ENCODE peak calls at places on chromosomes 6 and 20, in five cellular contexts. One of them, this sample, is unnamed.

GRCh38 chr20:6685181-6685582 is 82.3 kb upstream of the BMP2 start:
- DNase-seq in Right ventricle myocardium inferior: no peak
- DNase-seq in posterior vena cava: no peak
- DNase-seq in fibroblast of mammary gland: peak
- DNase-seq in mucosa of gallbladder: no peak
- DNase-seq in this sample: no peak

GRCh38 chr6:25963426-25964123 is 973 bp downstream of the TRIM38 start:
- DNase-seq in Right ventricle myocardium inferior: no peak
- DNase-seq in posterior vena cava: no peak
- DNase-seq in fibroblast of mammary gland: peak
- DNase-seq in mucosa of gallbladder: no peak
- DNase-seq in this sample: no peak

GRCh38 chr20:38973107-38973506 is 11.0 kb downstream of the DHX35 start:
- DNase-seq in Right ventricle myocardium inferior: no peak
- DNase-seq in posterior vena cava: no peak
- DNase-seq in fibroblast of mammary gland: no peak
- DNase-seq in mucosa of gallbladder: no peak
- DNase-seq in this sample: no peak

GRCh38 chr20:56223352-56223751 is 25.2 kb upstream of the MC3R start:
- DNase-seq in Right ventricle myocardium inferior: no peak
- DNase-seq in posterior vena cava: no peak
- DNase-seq in fibroblast of mammary gland: no peak
- DNase-seq in mucosa of gallbladder: no peak
- DNase-seq in this sample: no peak

GRCh38 chr6:22062807-22063408 is 233.9 kb downstream of the PRL start:
- DNase-seq in Right ventricle myocardium inferior: no peak
- DNase-seq in posterior vena cava: no peak
- DNase-seq in fibroblast of mammary gland: no peak
- DNase-seq in mucosa of gallbladder: no peak
- DNase-seq in this sample: peak

GRCh38 chr6:134166529-134167221 is 114.3 kb upstream of the SLC2A12 start:
- DNase-seq in Right ventricle myocardium inferior: no peak
- DNase-seq in posterior vena cava: no peak
- DNase-seq in fibroblast of mammary gland: peak
- DNase-seq in mucosa of gallbladder: peak
- DNase-seq in this sample: no peak

GRCh38 chr6:20879526-20879925 is 345.3 kb downstream of the CDKAL1 start:
- DNase-seq in Right ventricle myocardium inferior: no peak
- DNase-seq in posterior vena cava: no peak
- DNase-seq in fibroblast of mammary gland: peak
- DNase-seq in mucosa of gallbladder: no peak
- DNase-seq in this sample: no peak

GRCh38 chr6:130158061-130158460 is 64.7 kb downstream of the SAMD3 start:
- DNase-seq in Right ventricle myocardium inferior: no peak
- DNase-seq in posterior vena cava: no peak
- DNase-seq in fibroblast of mammary gland: no peak
- DNase-seq in mucosa of gallbladder: no peak
- DNase-seq in this sample: no peak

GRCh38 chr6:133159269-133159795 is 81.8 kb upstream of the EYA4 start:
- DNase-seq in Right ventricle myocardium inferior: no peak
- DNase-seq in posterior vena cava: no peak
- DNase-seq in fibroblast of mammary gland: no peak
- DNase-seq in mucosa of gallbladder: no peak
- DNase-seq in this sample: no peak

GRCh38 chr6:116938305-116938704 is 61.3 kb downstream of the RFX6 start:
- DNase-seq in Right ventricle myocardium inferior: no peak
- DNase-seq in posterior vena cava: no peak
- DNase-seq in fibroblast of mammary gland: no peak
- DNase-seq in mucosa of gallbladder: no peak
- DNase-seq in this sample: no peak

GRCh38 chr6:158033751-158034702 is 52.4 kb downstream of the SYNJ2 start:
- DNase-seq in Right ventricle myocardium inferior: no peak
- DNase-seq in posterior vena cava: no peak
- DNase-seq in fibroblast of mammary gland: no peak
- DNase-seq in mucosa of gallbladder: peak
- DNase-seq in this sample: no peak

GRCh38 chr20:46715292-46715756 is 5.9 kb downstream of the SLC2A10 start:
- DNase-seq in Right ventricle myocardium inferior: no peak
- DNase-seq in posterior vena cava: no peak
- DNase-seq in fibroblast of mammary gland: peak
- DNase-seq in mucosa of gallbladder: peak
- DNase-seq in this sample: no peak

GRCh38 chr20:52783769-52784168 is 188.4 kb upstream of the TSHZ2 start:
- DNase-seq in Right ventricle myocardium inferior: no peak
- DNase-seq in posterior vena cava: no peak
- DNase-seq in fibroblast of mammary gland: peak
- DNase-seq in mucosa of gallbladder: no peak
- DNase-seq in this sample: no peak

GRCh38 chr20:20224806-20225205 is 143.1 kb upstream of the INSM1 start:
- DNase-seq in Right ventricle myocardium inferior: no peak
- DNase-seq in posterior vena cava: no peak
- DNase-seq in fibroblast of mammary gland: peak
- DNase-seq in mucosa of gallbladder: no peak
- DNase-seq in this sample: no peak

GRCh38 chr6:99426454-99426762 is 1.3 kb upstream of the PNISR start:
- DNase-seq in Right ventricle myocardium inferior: no peak
- DNase-seq in posterior vena cava: no peak
- DNase-seq in fibroblast of mammary gland: peak
- DNase-seq in mucosa of gallbladder: no peak
- DNase-seq in this sample: no peak

GRCh38 chr6:159852877-159853276 is 37.9 kb upstream of the MAS1 start:
- DNase-seq in Right ventricle myocardium inferior: no peak
- DNase-seq in posterior vena cava: no peak
- DNase-seq in fibroblast of mammary gland: peak
- DNase-seq in mucosa of gallbladder: no peak
- DNase-seq in this sample: no peak

GRCh38 chr20:19626896-19627295 is 131.2 kb upstream of the RIN2 start:
- DNase-seq in Right ventricle myocardium inferior: no peak
- DNase-seq in posterior vena cava: no peak
- DNase-seq in fibroblast of mammary gland: no peak
- DNase-seq in mucosa of gallbladder: peak
- DNase-seq in this sample: no peak

GRCh38 chr20:54335299-54335698 is 127.4 kb downstream of the PFDN4 start:
- DNase-seq in Right ventricle myocardium inferior: no peak
- DNase-seq in posterior vena cava: no peak
- DNase-seq in fibroblast of mammary gland: peak
- DNase-seq in mucosa of gallbladder: no peak
- DNase-seq in this sample: no peak

GRCh38 chr20:34213213-34213612 is 28.0 kb upstream of the ASIP start:
- DNase-seq in Right ventricle myocardium inferior: no peak
- DNase-seq in posterior vena cava: no peak
- DNase-seq in fibroblast of mammary gland: no peak
- DNase-seq in mucosa of gallbladder: no peak
- DNase-seq in this sample: no peak

GRCh38 chr20:19433371-19434316 is 221.2 kb downstream of the SLC24A3 start:
- DNase-seq in Right ventricle myocardium inferior: no peak
- DNase-seq in posterior vena cava: no peak
- DNase-seq in fibroblast of mammary gland: no peak
- DNase-seq in mucosa of gallbladder: no peak
- DNase-seq in this sample: no peak

GRCh38 chr6:42984924-42985475 is 630 bp downstream of the PPP2R5D start:
- DNase-seq in Right ventricle myocardium inferior: no peak
- DNase-seq in posterior vena cava: no peak
- DNase-seq in fibroblast of mammary gland: no peak
- DNase-seq in mucosa of gallbladder: no peak
- DNase-seq in this sample: no peak

GRCh38 chr6:148760568-148761531 is 14.0 kb downstream of the UST start:
- DNase-seq in Right ventricle myocardium inferior: peak
- DNase-seq in posterior vena cava: peak
- DNase-seq in fibroblast of mammary gland: peak
- DNase-seq in mucosa of gallbladder: peak
- DNase-seq in this sample: peak

GRCh38 chr20:21796059-21796458 is 90.6 kb downstream of the PAX1 start:
- DNase-seq in Right ventricle myocardium inferior: no peak
- DNase-seq in posterior vena cava: no peak
- DNase-seq in fibroblast of mammary gland: no peak
- DNase-seq in mucosa of gallbladder: no peak
- DNase-seq in this sample: no peak

GRCh38 chr6:35737413-35738211 is 780 bp downstream of the ARMC12 start:
- DNase-seq in Right ventricle myocardium inferior: no peak
- DNase-seq in posterior vena cava: no peak
- DNase-seq in fibroblast of mammary gland: peak
- DNase-seq in mucosa of gallbladder: no peak
- DNase-seq in this sample: peak

GRCh38 chr6:162973141-162973872 is 245.5 kb downstream of the PACRG start:
- DNase-seq in Right ventricle myocardium inferior: no peak
- DNase-seq in posterior vena cava: no peak
- DNase-seq in fibroblast of mammary gland: no peak
- DNase-seq in mucosa of gallbladder: no peak
- DNase-seq in this sample: no peak

This sample was measured in spleen.